ENCODE peak calls at places on chromosomes 12 and 14, in six cellular contexts. F, U, N, O, E and P are unnamed samples. For H3K9me3, the result is how much of the 10 kb centered on the place peaks cover.

GRCh38 chr14:103020271-103020910 is 37.0 kb downstream of the CDC42BPB start:
- DNase-seq in F (no peak), U (no peak), N (no peak), O (no peak), E (no peak), P (no peak)

GRCh38 chr12:716506-716905 is 35.9 kb upstream of the WNK1 start:
- DNase-seq in F (peak), U (no peak), N (peak), O (no peak), E (no peak), P (no peak)

GRCh38 chr12:117347588-117347987 is 13.8 kb downstream of the NOS1 start:
- DNase-seq in F (no peak), U (no peak), N (no peak), O (no peak), E (no peak), P (no peak)

GRCh38 chr14:74595006-74595735 is 16.9 kb downstream of the LTBP2 start:
- DNase-seq in F (peak), U (peak), N (peak), O (no peak), E (no peak), P (no peak)

GRCh38 chr12:45907955-45908354 is 82.4 kb downstream of the SCAF11 start:
- DNase-seq in F (no peak), U (no peak), N (no peak), O (no peak), E (no peak), P (no peak)

GRCh38 chr12:15733136-15733535 is 56.1 kb downstream of the EPS8 start:
- DNase-seq in F (no peak), U (no peak), N (no peak), O (no peak), E (no peak), P (no peak)

GRCh38 chr12:49133014-49133413 is 1.8 kb upstream of the TUBA1B start:
- DNase-seq in F (no peak), U (no peak), N (no peak), O (no peak), E (no peak), P (no peak)

GRCh38 chr14:32193532-32193931 is 8.3 kb upstream of the RNU6-7 start:
- DNase-seq in F (no peak), U (no peak), N (no peak), O (no peak), E (no peak), P (no peak)

GRCh38 chr12:116121453-116121871 is 156.0 kb downstream of the MED13L start:
- DNase-seq in F (peak), U (no peak), N (no peak), O (no peak), E (no peak), P (no peak)

GRCh38 chr14:89293349-89293916 is 123.6 kb downstream of the FOXN3 start:
- DNase-seq in F (peak), U (no peak), N (no peak), O (no peak), E (no peak), P (peak)

GRCh38 chr14:69796797-69797500 is at the start of gene SLC10A1:
- DNase-seq in F (peak), U (no peak), N (no peak), O (no peak), E (no peak), P (no peak)

GRCh38 chr12:92649511-92650227 is 53.1 kb upstream of the PLEKHG7 start:
- DNase-seq in F (peak), U (peak), N (no peak), O (peak), E (peak), P (peak)

GRCh38 chr14:34301107-34301734 is 160.8 kb downstream of the SPTSSA start:
- DNase-seq in F (peak), U (peak), N (no peak), O (no peak), E (no peak), P (no peak)

GRCh38 chr12:54195736-54196347 is 7.1 kb upstream of the SMUG1 start:
- DNase-seq in F (peak), U (no peak), N (no peak), O (no peak), E (no peak), P (no peak)

GRCh38 chr12:114681149-114681849 is 2.7 kb downstream of the TBX3 start:
- DNase-seq in F (peak), U (no peak), N (no peak), O (no peak), E (no peak), P (no peak)

GRCh38 chr12:4648099-4648498 is 752 bp downstream of the AKAP3 start:
- DNase-seq in F (peak), U (no peak), N (no peak), O (no peak), E (no peak), P (no peak)

GRCh38 chr12:65881348-65881961 is 57.2 kb downstream of the HMGA2 start:
- DNase-seq in F (peak), U (peak), N (peak), O (no peak), E (no peak), P (no peak)

GRCh38 chr12:128864516-128865186 is 11.4 kb downstream of the GLT1D1 start:
- DNase-seq in F (no peak), U (no peak), N (peak), O (no peak), E (no peak), P (no peak)

GRCh38 chr12:128861226-128862016 is 8.1 kb downstream of the GLT1D1 start:
- DNase-seq in F (no peak), U (no peak), N (no peak), O (no peak), E (no peak), P (no peak)

GRCh38 chr12:128867466-128867865 is 14.2 kb downstream of the GLT1D1 start:
- DNase-seq in F (no peak), U (no peak), N (no peak), O (no peak), E (no peak), P (no peak)

GRCh38 chr12:128859311-128859710 is 6.0 kb downstream of the GLT1D1 start:
- DNase-seq in F (no peak), U (no peak), N (no peak), O (no peak), E (no peak), P (no peak)

GRCh38 chr12:128863957-128864356 is 10.7 kb downstream of the GLT1D1 start:
- DNase-seq in F (no peak), U (no peak), N (no peak), O (no peak), E (no peak), P (no peak)
- H3K9me3 ChIP-seq in F (under half), U (under half), N (under half), O (under half), E (under half), P (under half)

DNA sequence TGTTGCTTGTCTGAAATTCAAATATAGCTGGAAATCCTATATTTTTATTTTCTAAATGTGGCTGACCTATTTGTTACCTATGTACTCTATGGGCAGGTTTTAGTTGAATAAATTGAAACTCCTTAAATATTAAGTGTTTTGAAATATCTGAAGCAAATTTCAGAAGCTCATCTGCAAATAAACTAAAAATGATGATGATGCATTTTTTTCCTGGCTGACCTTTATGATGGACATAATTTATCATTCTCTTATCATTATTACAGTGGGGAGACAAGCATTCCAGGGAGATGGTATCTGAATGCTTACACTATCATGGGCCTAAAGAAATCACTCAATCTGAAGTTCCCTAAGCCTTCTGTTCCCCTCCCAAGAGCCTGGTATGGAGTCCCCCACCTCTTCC is 1225.2 kb downstream of the AACS start:
- DNase-seq in F (no peak), U (no peak), N (no peak), O (no peak), E (no peak), P (no peak)
- H3K9me3 ChIP-seq in F (under half), U (under half), N (under half), O (under half), E (under half), P (under half)

GRCh38 chr14:104309657-104310369 is 171.4 kb downstream of the KIF26A start:
- DNase-seq in F (no peak), U (no peak), N (no peak), O (no peak), E (no peak), P (no peak)
- H3K9me3 ChIP-seq in F (under half), U (under half), N (under half), O (under half), E (under half), P (under half)

GRCh38 chr14:106813477-106813823 is 1287.1 kb downstream of the TMEM121 start:
- DNase-seq in F (no peak), U (no peak), N (no peak), O (no peak), E (no peak), P (no peak)

GRCh38 chr14:106811167-106811566 is 1284.8 kb downstream of the TMEM121 start:
- DNase-seq in F (no peak), U (no peak), N (no peak), O (no peak), E (no peak), P (no peak)

GRCh38 chr14:106808907-106809306 is 1282.5 kb downstream of the TMEM121 start:
- DNase-seq in F (no peak), U (no peak), N (no peak), O (no peak), E (no peak), P (no peak)

GRCh38 chr14:106809615-106810014 is 1283.2 kb downstream of the TMEM121 start:
- DNase-seq in F (no peak), U (no peak), N (no peak), O (no peak), E (no peak), P (no peak)

DNA sequence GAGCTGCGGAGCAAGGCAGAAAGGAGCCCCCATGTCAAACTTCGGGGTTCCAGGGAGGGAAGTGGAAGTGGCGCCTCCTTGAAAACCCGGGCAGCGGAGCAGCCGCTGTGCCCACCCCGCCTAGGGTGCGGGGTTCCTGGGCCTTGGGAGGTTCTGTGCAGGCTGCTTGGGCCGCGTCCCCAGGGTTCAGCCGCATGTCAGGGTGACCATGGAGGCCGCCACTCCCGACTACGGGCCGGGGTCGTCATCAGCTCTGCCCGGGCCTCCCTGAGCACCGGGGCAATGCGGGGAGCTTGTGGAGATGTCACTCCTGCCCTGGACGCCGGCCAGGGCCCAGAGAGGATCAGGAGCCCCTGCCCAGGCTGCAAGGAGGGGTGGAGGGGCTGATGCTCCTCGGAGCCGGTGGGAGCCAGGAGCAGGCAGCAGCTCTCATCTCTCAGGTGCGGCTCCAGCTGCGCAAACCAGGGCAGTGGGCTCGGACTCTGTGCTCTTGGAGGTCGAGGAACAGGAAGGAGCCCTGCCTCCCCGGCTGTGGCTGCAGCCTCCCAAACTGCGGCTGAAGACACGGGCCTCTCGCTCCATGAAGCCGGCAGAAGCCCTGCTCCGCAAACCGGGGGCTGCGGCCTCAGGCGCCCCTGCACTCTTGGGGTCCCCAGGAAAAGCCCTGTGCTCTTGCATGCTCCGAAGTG is 1286.5 kb downstream of the TMEM121 start:
- DNase-seq in F (no peak), U (no peak), N (no peak), O (no peak), E (no peak), P (no peak)
- H3K9me3 ChIP-seq in F (under half), U (under half), N (under half), O (under half), E (under half), P (under half)

GRCh38 chr12:5944688-5945070 is 380 bp downstream of the ANO2 start:
- DNase-seq in F (peak), U (no peak), N (no peak), O (no peak), E (no peak), P (no peak)

GRCh38 chr12:5945071-5946008 is at the start of gene ANO2:
- DNase-seq in F (peak), U (no peak), N (no peak), O (no peak), E (no peak), P (no peak)

GRCh38 chr12:5944053-5944452 is 1.0 kb downstream of the ANO2 start:
- DNase-seq in F (no peak), U (no peak), N (no peak), O (no peak), E (no peak), P (no peak)

GRCh38 chr12:5946388-5946787 is 1.3 kb upstream of the ANO2 start:
- DNase-seq in F (no peak), U (no peak), N (no peak), O (no peak), E (no peak), P (no peak)

DNA sequence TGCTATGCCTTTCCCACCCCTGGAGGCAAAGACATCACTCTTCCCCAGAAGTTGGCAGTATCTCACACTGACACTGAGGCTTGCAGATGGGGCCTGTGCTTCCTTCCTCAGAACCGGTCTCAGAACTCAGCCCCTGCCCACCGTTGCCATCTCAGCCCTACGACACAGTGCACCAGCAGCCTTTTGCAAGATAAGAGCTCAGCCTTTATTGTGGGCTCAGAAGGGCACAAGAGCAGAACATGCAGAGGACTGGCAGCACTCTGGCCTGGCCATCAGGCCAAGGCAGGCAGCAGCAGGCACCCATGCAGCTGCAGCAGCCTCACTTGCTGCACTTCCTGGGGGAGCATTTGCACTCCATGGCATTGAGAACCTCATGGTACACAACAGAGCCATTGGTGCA is 3.6 kb upstream of the ANO2 start:
- DNase-seq in F (no peak), U (no peak), N (no peak), O (no peak), E (no peak), P (no peak)
- H3K9me3 ChIP-seq in F (under half), U (under half), N (under half), O (under half), E (under half), P (under half)

GRCh38 chr14:79567306-79567705 is 644.0 kb downstream of the DIO2 start:
- DNase-seq in F (no peak), U (no peak), N (no peak), O (no peak), E (no peak), P (no peak)
- H3K9me3 ChIP-seq in F (under half), U (under half), N (under half), O (under half), E (under half), P (under half)

GRCh38 chr14:20223410-20223809 is at the start of gene OR11H6:
- DNase-seq in F (no peak), U (no peak), N (no peak), O (no peak), E (no peak), P (no peak)
- H3K9me3 ChIP-seq in F (under half), U (under half), N (under half), O (under half), E (under half), P (under half)

GRCh38 chr14:26125039-26125438 is 472.8 kb downstream of the NOVA1 start:
- DNase-seq in F (no peak), U (no peak), N (no peak), O (no peak), E (no peak), P (no peak)
- H3K9me3 ChIP-seq in F (under half), U (under half), N (under half), O (under half), E (under half), P (under half)